ENCODE peak calls at places on chromosomes 7 and 10, in nine cellular contexts. J is Panc1; P is fibroblast of villous mesenchyme; R is anterior cingulate cortex; D is activated naive CD8-positive, alpha-beta T cell treated with anti-CD3 and anti-CD28 coated beads for 36 hours; G is retina; T is cardiac muscle cell; N is T-helper 1 cell; X is bronchial epithelial cell. K is an unnamed sample.
A peak's percentile ranks its signal among the peaks of the same experiment; 100 is the strongest.

GRCh38 chr7:96773483-96773882 is 63.8 kb upstream of the SEM1 start:
- DNase-seq in T (no peak), P (no peak), X (no peak), G (no peak), N (no peak), R (no peak), J (no peak), D (no peak), K (no peak)

GRCh38 chr7:140402178-140402835 is 1.6 kb upstream of the RAB19 start:
- DNase-seq in G (no peak), T (no peak), R (no peak), N (peak; percentile 36), D (no peak), P (peak; percentile 87), X (peak; percentile 46), J (no peak), K (peak; percentile 10)

GRCh38 chr7:49613759-49614158 is 159.7 kb upstream of the VWC2 start:
- DNase-seq in R (no peak), X (no peak), N (no peak), P (no peak), J (no peak), D (no peak), T (no peak), G (no peak), K (no peak)

GRCh38 chr7:115940462-115941060 is 90.0 kb downstream of the TFEC start:
- DNase-seq in P (no peak), G (no peak), T (no peak), X (no peak), D (no peak), J (no peak), R (no peak), N (no peak), K (no peak)

GRCh38 chr10:59838390-59838789 is 68.0 kb downstream of the CCDC6 start:
- DNase-seq in D (no peak), P (no peak), J (no peak), X (peak; percentile 17), R (no peak), G (no peak), T (no peak), N (no peak), K (no peak)

GRCh38 chr7:112821345-112821744 is 31.2 kb upstream of the TMEM168 start:
- DNase-seq in X (no peak), D (no peak), R (no peak), N (no peak), P (peak; percentile 11), G (no peak), J (no peak), T (no peak), K (no peak)

GRCh38 chr10:133388973-133389818 is 4.8 kb upstream of the MTG1 start:
- DNase-seq in P (no peak), D (no peak), G (no peak), R (no peak), X (no peak), N (peak; percentile 69), J (no peak), T (no peak), K (no peak)

GRCh38 chr7:21671859-21672258 is 129.0 kb downstream of the DNAH11 start:
- DNase-seq in R (no peak), P (no peak), D (no peak), G (no peak), X (no peak), J (no peak), T (no peak), N (peak; percentile 46), K (no peak)

GRCh38 chr7:127782550-127783266 is 130.7 kb downstream of the SND1 start:
- DNase-seq in T (peak; percentile 16), G (no peak), D (no peak), X (peak; percentile 20), N (no peak), R (no peak), J (no peak), P (peak; percentile 35), K (peak; percentile 38)

GRCh38 chr10:62270020-62270419 is 1.4 kb upstream of the RTKN2 start:
- DNase-seq in N (peak; percentile 19), P (no peak), R (no peak), G (no peak), D (no peak), J (no peak), T (no peak), X (no peak), K (no peak)

GRCh38 chr7:32034052-32034451 is 36.2 kb downstream of the PDE1C start:
- DNase-seq in R (no peak), N (no peak), G (no peak), D (no peak), T (no peak), P (no peak), J (no peak), X (peak; percentile 55), K (no peak)

GRCh38 chr10:90674927-90675326 is 182.9 kb downstream of the HTR7 start:
- DNase-seq in D (no peak), X (peak; percentile 66), N (no peak), J (no peak), T (no peak), P (peak; percentile 70), R (no peak), G (no peak), K (no peak)

GRCh38 chr10:13685885-13686284 is 99.1 kb downstream of the PRPF18 start:
- DNase-seq in G (no peak), R (peak; percentile 35), P (no peak), D (no peak), X (peak; percentile 61), T (no peak), N (no peak), J (no peak), K (no peak)

GRCh38 chr10:73522263-73522662 is 26.4 kb upstream of the PPP3CB start:
- DNase-seq in X (no peak), N (no peak), D (no peak), T (no peak), G (no peak), R (no peak), P (peak; percentile 28), J (no peak), K (no peak)

K was measured in kidney tubule cell.